ENCODE peak calls at places on chromosomes 5 and 9, in seven cellular contexts. Z is IMR-90, I is brain microvascular endothelial cell, P is OCI-LY7, W is GM23338, J is pancreas, Y is right lobe of liver. K is an unnamed sample.
A peak's percentile ranks its signal among the peaks of the same experiment; 100 is the strongest.

GRCh38 chr5:111930905-111931461 is 174.0 kb upstream of the NREP start:
- DNase-seq in Z (peak; percentile 77), P (no peak), Y (no peak), J (no peak), I (peak; percentile 78), W (no peak), K (peak; percentile 88)

GRCh38 chr5:62461561-62461960 is 49.0 kb downstream of the IPO11 start:
- DNase-seq in I (no peak), Z (no peak), J (no peak), W (no peak), P (no peak), Y (no peak), K (no peak)

GRCh38 chr5:5183192-5183699 is 43.1 kb downstream of the ADAMTS16 start:
- DNase-seq in J (no peak), W (peak; percentile 91), Z (no peak), P (no peak), I (no peak), Y (no peak), K (no peak)

GRCh38 chr9:112819635-112820496 is 69.3 kb downstream of the SNX30 start:
- DNase-seq in Z (peak; percentile 85), Y (no peak), P (peak; percentile 61), I (peak; percentile 59), W (peak; percentile 91), J (peak; percentile 28), K (peak; percentile 81)

GRCh38 chr9:132888151-132888550 is 9.5 kb downstream of the SPACA9 start:
- DNase-seq in P (no peak), J (no peak), I (no peak), W (no peak), Z (no peak), Y (no peak), K (no peak)

GRCh38 chr9:129009584-129010141 is 18.5 kb downstream of the SH3GLB2 start:
- DNase-seq in P (no peak), J (no peak), Z (no peak), I (no peak), W (no peak), Y (no peak), K (no peak)

GRCh38 chr9:94936411-94936810 is 209.9 kb downstream of the AOPEP start:
- DNase-seq in P (no peak), I (no peak), J (no peak), W (no peak), Y (no peak), Z (peak; percentile 55), K (peak; percentile 63)

GRCh38 chr9:90801507-90802289 is at the start of gene SYK:
- DNase-seq in W (peak; percentile 80), Y (peak; percentile 70), P (peak; percentile 82), Z (no peak), I (no peak), J (peak; percentile 70), K (no peak)

GRCh38 chr5:140502834-140503233 is 44.6 kb upstream of the EIF4EBP3 start:
- DNase-seq in I (no peak), P (no peak), Y (no peak), J (no peak), W (no peak), Z (no peak), K (no peak)

GRCh38 chr5:99398946-99399345 is 470.1 kb upstream of the CHD1 start:
- DNase-seq in P (no peak), W (no peak), I (no peak), Z (no peak), Y (no peak), J (no peak), K (no peak)

GRCh38 chr5:98050583-98050982 is 722.9 kb upstream of the RGMB start:
- DNase-seq in Y (no peak), P (no peak), I (peak; percentile 15), J (no peak), W (no peak), Z (peak; percentile 56), K (peak; percentile 46)

GRCh38 chr5:177366528-177367322 is 9.0 kb downstream of the RGS14 start:
- DNase-seq in Z (peak; percentile 68), I (peak; percentile 76), W (peak; percentile 99), P (no peak), J (peak; percentile 97), Y (peak; percentile 94), K (peak; percentile 73)

GRCh38 chr9:35114921-35115341 is 731 bp downstream of the ATOSB start:
- DNase-seq in J (peak; percentile 66), P (peak; percentile 68), Z (no peak), Y (peak; percentile 74), I (peak; percentile 28), W (peak; percentile 40), K (peak; percentile 55)

DNA sequence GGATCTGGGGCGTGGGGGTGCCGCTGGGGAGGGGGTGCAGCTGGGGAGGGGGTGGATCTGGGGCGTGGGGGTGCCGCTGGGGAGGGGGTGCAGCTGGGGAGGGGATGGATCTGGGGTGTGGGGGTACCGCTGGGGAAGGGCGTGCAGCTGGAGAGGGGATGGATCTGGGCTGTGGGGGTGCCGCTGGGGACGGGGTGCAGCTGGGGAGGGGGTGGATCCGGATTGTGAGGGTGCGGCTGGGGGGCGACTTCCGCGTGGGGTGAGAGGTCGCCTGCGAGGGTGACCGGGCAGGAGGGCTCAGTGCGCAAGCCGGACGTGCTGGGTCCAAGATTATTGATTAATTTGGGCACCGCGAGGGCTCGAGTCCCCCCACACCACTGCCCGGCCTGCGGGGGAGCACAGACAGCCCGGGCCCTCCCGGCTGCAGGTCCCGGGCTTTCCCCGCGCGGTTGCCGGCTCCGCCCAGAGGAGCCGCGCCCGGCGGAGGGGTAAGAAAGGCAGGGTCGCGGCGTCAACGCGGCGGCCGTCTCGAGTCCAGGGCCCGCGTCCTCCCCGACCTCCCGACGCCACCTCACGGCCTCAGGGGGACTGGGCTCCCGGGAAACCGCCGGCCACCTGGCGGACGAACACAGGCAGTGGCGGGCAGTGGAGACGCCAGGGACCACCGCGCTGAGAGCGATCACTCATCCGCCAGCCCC is 572 bp upstream of the MRPL41 start:
- DNase-seq in P (no peak), Y (no peak), J (peak; percentile 50), I (no peak), Z (peak; percentile 44), W (peak; percentile 93), K (peak; percentile 64)
- TF ChIP-seq CTCF in P (peak; percentile 40), Y (peak; percentile 29), J (peak; percentile 11), I (peak; percentile 55), Z (peak; percentile 56), W (no peak), K (no peak)

DNA sequence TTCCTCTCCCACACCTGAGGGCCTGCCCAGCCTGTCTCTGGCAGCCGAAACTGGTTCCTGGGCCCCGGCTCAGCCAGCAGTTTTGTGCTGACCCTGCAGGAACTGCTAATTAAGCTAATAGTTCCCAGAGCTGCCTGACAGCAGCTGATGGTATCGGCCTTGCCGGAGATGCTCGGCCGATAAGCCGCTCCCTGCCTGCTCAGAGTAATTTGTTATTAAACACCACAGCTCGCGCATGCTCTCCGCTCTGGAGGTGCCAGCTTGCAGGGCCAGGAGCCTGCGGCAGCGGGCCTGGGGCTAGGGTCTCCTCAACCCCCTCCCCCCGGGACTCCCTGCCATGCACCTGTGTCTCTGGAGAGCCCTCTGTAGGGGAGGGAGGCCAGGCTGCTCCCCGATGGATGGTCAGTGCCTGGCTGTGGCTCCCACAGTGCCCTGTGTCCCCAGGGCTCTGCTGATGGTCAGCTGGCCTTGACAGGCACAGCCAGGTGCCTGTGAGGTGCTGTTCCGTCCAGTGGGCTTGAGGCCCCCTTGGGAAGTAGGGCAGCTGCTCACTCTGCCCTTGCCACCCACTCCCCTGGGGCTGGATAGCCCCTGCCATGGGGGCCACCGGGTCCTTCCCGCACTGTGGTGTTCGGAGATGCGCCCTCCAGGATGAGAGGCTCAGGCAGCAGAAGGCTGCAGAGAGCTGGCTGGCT is 41.7 kb downstream of the RXRA start:
- DNase-seq in J (no peak), W (no peak), I (no peak), P (no peak), Z (no peak), Y (no peak), K (no peak)
- H3K4me3 ChIP-seq in J (no peak overlapping the region), W (no peak overlapping the region), I (no peak overlapping the region), P (no peak overlapping the region), Z (no peak overlapping the region), Y (no peak overlapping the region), K (no peak overlapping the region)

GRCh38 chr5:155827949-155828348 is 499.0 kb upstream of the SGCD start:
- DNase-seq in J (no peak), Z (no peak), W (no peak), P (no peak), Y (no peak), I (no peak), K (no peak)

GRCh38 chr5:155826947-155827815 is 499.8 kb upstream of the SGCD start:
- DNase-seq in Y (no peak), Z (no peak), I (no peak), J (no peak), W (no peak), P (no peak), K (no peak)

DNA sequence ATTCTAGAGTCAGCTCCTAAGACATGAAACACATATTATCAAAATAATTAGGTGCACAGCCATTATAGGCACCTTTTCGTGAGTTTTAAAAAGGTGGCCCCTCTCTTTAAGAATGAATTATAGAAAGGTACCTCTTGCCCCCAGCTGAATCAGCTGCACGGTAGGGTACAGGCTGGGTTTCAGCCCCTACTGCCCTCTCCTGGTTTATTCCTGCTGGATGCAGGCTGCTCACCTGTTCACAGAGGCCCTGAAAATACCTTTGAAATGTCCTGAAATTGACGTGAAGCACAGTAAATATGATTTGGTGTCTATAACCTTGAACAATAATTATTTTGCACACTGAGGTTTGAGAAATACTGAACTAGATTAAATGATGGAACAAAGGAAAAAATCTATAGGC is 504.8 kb upstream of the SGCD start:
- DNase-seq in J (no peak), Z (no peak), I (no peak), W (peak; percentile 33), P (no peak), Y (no peak), K (no peak)
- TF ChIP-seq CTCF in J (no peak), Z (no peak), I (no peak), W (peak; percentile 52), P (peak; percentile 27), Y (peak; percentile 17), K (no peak)

GRCh38 chr5:66302344-66302743 is 158.2 kb downstream of the SREK1 start:
- DNase-seq in Y (no peak), J (no peak), W (no peak), P (no peak), I (no peak), Z (no peak), K (no peak)

GRCh38 chr5:66307647-66308257 is 163.7 kb downstream of the SREK1 start:
- DNase-seq in P (peak; percentile 79), Y (no peak), W (peak; percentile 84), I (peak; percentile 49), Z (peak; percentile 69), J (no peak), K (peak; percentile 75)

GRCh38 chr5:66306844-66307315 is 162.8 kb downstream of the SREK1 start:
- DNase-seq in Z (no peak), Y (no peak), W (no peak), P (no peak), I (no peak), J (no peak), K (peak; percentile 1)

DNA sequence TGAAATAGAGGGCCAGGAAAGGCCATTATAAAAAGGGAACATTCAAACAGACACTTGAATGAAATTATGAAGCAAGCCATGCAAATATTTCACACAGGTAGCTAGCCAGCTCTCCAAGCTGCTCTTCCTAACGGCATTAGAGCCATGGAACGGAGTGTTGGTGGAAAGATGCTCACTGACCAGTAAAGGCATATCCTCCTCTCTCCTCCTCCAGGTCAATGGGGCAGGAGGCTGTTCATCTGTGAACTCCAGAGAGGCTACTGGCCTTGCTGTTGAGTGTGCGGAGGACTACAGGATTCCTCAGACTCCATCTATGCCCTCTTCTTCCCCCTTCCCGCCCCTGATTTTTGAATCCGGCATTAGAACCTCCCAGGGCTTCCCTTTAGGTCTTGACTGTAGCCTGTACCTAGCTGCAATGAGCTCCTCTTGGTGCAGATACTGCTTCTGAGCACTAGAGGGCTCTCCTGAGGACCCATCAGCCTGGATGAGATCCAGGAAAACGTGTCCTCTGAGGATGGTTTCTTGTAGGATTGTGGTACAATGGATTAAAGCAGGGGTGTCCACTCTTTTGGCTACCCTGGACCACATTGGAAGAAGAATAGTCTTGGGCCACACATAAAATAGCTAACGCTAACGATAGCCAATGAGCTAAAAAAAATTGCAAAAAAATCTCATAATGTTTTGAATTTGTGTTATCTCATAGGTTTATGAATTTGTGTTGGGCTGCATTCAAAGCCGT is 162.2 kb downstream of the SREK1 start:
- DNase-seq in W (peak; percentile 83), Y (no peak), I (peak; percentile 64), J (peak; percentile 33), P (peak; percentile 61), Z (peak; percentile 63), K (peak; percentile 73)
- H3K4me3 ChIP-seq in W (no peak overlapping the region), Y (no peak overlapping the region), I (no peak overlapping the region), J (no peak overlapping the region), P (no peak overlapping the region), Z (no peak overlapping the region), K (no peak overlapping the region)

K was measured in fibroblast of mammary gland.